ENCODE peak calls at places on chromosomes 13 and 19, in eight cellular contexts. A is tibial artery, K is progenitor cell of endocrine pancreas, T is cardiac fibroblast, L is dorsolateral prefrontal cortex, Q is body of pancreas, I is fibroblast of villous mesenchyme, C is heart right ventricle. Y is an unnamed sample.

GRCh38 chr13:34620073-34620858 is 321.8 kb upstream of the NBEA start:
- DNase-seq in A (no peak), K (no peak), T (no peak), L (no peak), Q (no peak), I (no peak), C (no peak), Y (no peak)

GRCh38 chr19:6007866-6008265 is 29.9 kb upstream of the RANBP3 start:
- DNase-seq in A (no peak), K (no peak), T (no peak), L (no peak), Q (no peak), I (no peak), C (no peak), Y (no peak)

GRCh38 chr13:83378901-83379300 is 503.4 kb downstream of the SLITRK1 start:
- DNase-seq in A (no peak), K (no peak), T (no peak), L (no peak), Q (no peak), I (no peak), C (no peak), Y (no peak)

GRCh38 chr13:113648218-113648615 is 9.8 kb downstream of the ATP4B start:
- DNase-seq in A (peak; percentile 62), K (no peak), T (no peak), L (no peak), Q (peak; percentile 4), I (no peak), C (no peak), Y (no peak)

GRCh38 chr13:94435604-94436226 is 43.8 kb downstream of the DCT start:
- DNase-seq in A (no peak), K (no peak), T (peak; percentile 72), L (no peak), Q (no peak), I (peak; percentile 63), C (no peak), Y (peak; percentile 2)

GRCh38 chr19:38784224-38784623 is 4.8 kb upstream of the LGALS7B start:
- DNase-seq in A (no peak), K (no peak), T (peak; percentile 34), L (no peak), Q (peak; percentile 26), I (peak; percentile 74), C (no peak), Y (no peak)

GRCh38 chr19:4058696-4059492 is 7.8 kb downstream of the ZBTB7A start:
- DNase-seq in A (no peak), K (no peak), T (no peak), L (peak; percentile 72), Q (no peak), I (no peak), C (no peak), Y (no peak)

GRCh38 chr13:54958781-54959180 is 1930.2 kb downstream of the OLFM4 start:
- DNase-seq in A (no peak), K (no peak), T (no peak), L (no peak), Q (no peak), I (no peak), C (no peak), Y (no peak)

GRCh38 chr19:23991170-23991569 is 76.5 kb downstream of the ZNF726 start:
- DNase-seq in A (no peak), K (no peak), T (no peak), L (no peak), Q (peak; percentile 57), I (no peak), C (no peak), Y (no peak)

GRCh38 chr13:73262862-73263627 is 204.2 kb downstream of the KLF5 start:
- DNase-seq in A (no peak), K (no peak), T (no peak), L (no peak), Q (no peak), I (no peak), C (no peak), Y (no peak)

DNA sequence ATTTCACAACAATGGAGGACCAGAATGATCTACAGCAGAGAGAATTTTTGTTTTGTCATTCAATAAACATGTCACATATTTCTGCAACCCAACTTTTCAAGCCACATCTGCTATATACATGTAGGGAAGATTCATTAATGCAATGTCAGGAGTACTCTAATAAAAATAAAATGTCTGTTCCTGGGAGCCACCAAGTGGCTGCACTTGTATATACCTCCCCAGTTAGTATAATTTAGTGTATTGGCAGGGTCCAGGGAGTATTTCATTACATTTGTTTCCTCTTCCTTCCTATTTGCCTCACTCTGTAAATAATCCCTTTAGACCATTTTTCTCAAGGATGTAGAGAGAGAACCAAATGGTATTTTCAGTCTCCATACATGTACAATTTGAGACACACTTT is 1169.0 kb downstream of the DIAPH3 start:
- DNase-seq in A (no peak), K (no peak), T (no peak), L (no peak), Q (no peak), I (no peak), C (no peak), Y (no peak)
- TF ChIP-seq CTCF in A (no peak), K (peak; percentile 28), T (peak; percentile 21), L (no peak), Q (no peak), I (no peak), C (no peak), Y (no peak)

DNA sequence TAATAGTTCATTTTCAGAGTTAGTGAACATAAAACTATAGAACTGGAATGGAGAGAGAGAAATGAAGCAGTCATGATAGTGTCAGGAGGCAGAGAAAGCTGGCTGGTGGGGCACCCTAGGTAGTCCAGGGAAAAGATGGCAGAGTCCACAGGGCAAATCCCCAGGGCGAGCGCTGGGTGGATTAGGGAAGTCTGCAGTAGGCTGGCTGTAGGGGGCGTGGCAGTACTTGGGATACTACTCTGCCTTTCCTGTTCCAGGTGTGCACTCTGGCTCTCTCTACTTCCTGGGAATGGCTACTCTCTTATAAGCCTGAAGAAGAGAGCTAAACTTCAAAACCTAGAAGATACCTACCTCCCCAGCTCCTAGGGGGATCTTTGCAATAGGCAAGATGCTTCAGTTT is 232.9 kb upstream of the SLC10A2 start:
- DNase-seq in A (no peak), K (no peak), T (no peak), L (no peak), Q (no peak), I (no peak), C (no peak), Y (no peak)
- TF ChIP-seq CTCF in A (no peak), K (no peak), T (no peak), L (no peak), Q (no peak), I (no peak), C (no peak), Y (no peak)

DNA sequence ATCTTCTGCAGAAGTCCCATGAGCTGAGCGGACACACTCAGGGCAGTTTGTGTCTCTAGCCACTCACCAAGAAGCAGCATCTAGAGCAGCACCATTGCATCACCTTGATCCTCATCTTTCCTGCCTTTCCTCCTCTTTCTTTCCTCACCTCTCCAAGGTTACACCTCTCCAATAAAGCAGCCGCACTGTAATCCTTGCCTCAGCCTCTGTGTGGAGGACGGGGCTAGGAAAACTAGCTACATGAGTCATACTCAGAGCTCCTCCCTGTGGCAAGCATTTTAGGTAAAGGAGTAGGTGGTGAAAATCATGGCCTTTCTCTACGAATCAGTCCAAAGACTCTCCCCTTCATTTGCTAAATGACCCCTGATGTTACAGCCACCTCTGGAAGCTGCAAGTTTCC is 108.8 kb downstream of the DNAJC15 start:
- DNase-seq in A (no peak), K (no peak), T (peak; percentile 51), L (no peak), Q (peak; percentile 27), I (peak; percentile 52), C (no peak), Y (no peak)
- TF ChIP-seq CTCF in A (no peak), K (peak; percentile 42), T (peak; percentile 17), L (peak; percentile 22), Q (peak; percentile 59), I (peak; percentile 45), C (peak; percentile 58), Y (peak; percentile 21)

GRCh38 chr19:46346821-46347571 is at the start of gene PPP5C:
- DNase-seq in A (peak; percentile 94), K (peak; percentile 92), T (peak; percentile 97), L (peak; percentile 89), Q (peak; percentile 96), I (peak; percentile 92), C (peak; percentile 93), Y (peak; percentile 39)
- TF ChIP-seq CTCF in A (peak; percentile 68), K (peak; percentile 77), T (peak; percentile 96), L (peak; percentile 29), Q (peak; percentile 73), I (peak; percentile 97), C (peak; percentile 71), Y (peak; percentile 96)

GRCh38 chr13:33286143-33286542 is 588 bp upstream of the STARD13 start:
- DNase-seq in A (no peak), K (no peak), T (peak; percentile 49), L (no peak), Q (no peak), I (peak; percentile 71), C (no peak), Y (no peak)
- TF ChIP-seq CTCF in A (no peak), K (no peak), T (no peak), L (no peak), Q (no peak), I (no peak), C (no peak), Y (no peak)

GRCh38 chr19:51926784-51927741 is at the start of gene ZNF613:
- DNase-seq in A (peak; percentile 92), K (peak; percentile 60), T (peak; percentile 97), L (peak; percentile 91), Q (peak; percentile 92), I (peak; percentile 94), C (peak; percentile 86), Y (peak; percentile 53)
- TF ChIP-seq CTCF in A (peak; percentile 12), K (peak; percentile 43), T (peak; percentile 4), L (peak; percentile 61), Q (peak; percentile 45), I (peak; percentile 30), C (peak; percentile 49), Y (peak; percentile 28)

DNA sequence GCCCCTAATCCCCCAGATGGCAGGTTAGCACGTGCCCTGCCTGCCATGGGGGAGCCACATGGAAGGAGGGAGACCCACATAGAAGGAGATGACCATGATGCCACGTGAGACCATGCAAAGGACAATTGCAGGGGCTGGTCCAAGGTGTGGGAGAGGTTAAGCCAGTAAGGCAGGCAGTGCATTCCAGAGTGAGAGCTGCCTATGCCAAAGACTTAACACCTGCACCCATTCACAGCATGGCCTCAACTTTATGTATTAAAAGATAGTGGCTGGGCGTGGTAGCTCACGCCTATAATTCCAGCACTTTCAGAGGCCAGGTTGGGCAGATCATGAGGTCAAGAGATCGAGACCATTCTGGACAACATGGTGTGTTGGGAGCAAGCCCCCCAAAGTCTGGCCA is 82.8 kb downstream of the ZNF429 start:
- DNase-seq in A (no peak), K (no peak), T (no peak), L (no peak), Q (peak; percentile 73), I (no peak), C (no peak), Y (no peak)
- TF ChIP-seq CTCF in A (no peak), K (no peak), T (no peak), L (no peak), Q (no peak), I (no peak), C (no peak), Y (no peak)